ENCODE peak calls at places on chromosome 5, in ten cellular contexts. Y, K, U, I, H, O, C, A, Z and M are unnamed samples.
A peak's percentile ranks its signal among the peaks of the same experiment; 100 is the strongest.

GRCh38 chr5:38722918-38723317 is 122.9 kb upstream of the OSMR start:
- DNase-seq in K (no peak), I (no peak), A (no peak), H (no peak), Y (no peak), C (no peak), O (no peak), U (no peak), Z (no peak), M (no peak)

GRCh38 chr5:126370796-126371718 is 52.2 kb upstream of the GRAMD2B start:
- DNase-seq in U (no peak), C (peak; percentile 9), Z (no peak), Y (no peak), K (peak; percentile 78), H (no peak), A (peak; percentile 56), I (peak; percentile 71), O (no peak), M (no peak)

GRCh38 chr5:167730121-167730520 is 561.3 kb upstream of the WWC1 start:
- DNase-seq in K (peak; percentile 96), A (no peak), Z (no peak), O (no peak), H (no peak), U (no peak), C (no peak), I (peak; percentile 100), Y (no peak), M (no peak)

GRCh38 chr5:82387041-82387818 is 109.1 kb upstream of the RPS23 start:
- DNase-seq in Y (no peak), K (peak; percentile 18), Z (no peak), A (no peak), H (no peak), I (peak; percentile 97), O (no peak), C (peak; percentile 59), U (peak; percentile 77), M (no peak)

GRCh38 chr5:122924719-122925395 is 79.4 kb downstream of the SNX24 start:
- DNase-seq in Z (no peak), A (no peak), Y (no peak), O (no peak), H (no peak), I (no peak), C (no peak), K (no peak), U (no peak), M (no peak)

GRCh38 chr5:72818866-72819534 is 2.5 kb downstream of the TNPO1 start:
- DNase-seq in Z (peak; percentile 89), K (peak; percentile 48), U (peak; percentile 37), A (peak; percentile 77), H (peak; percentile 83), C (peak; percentile 67), I (no peak), O (peak; percentile 56), Y (peak; percentile 83), M (peak; percentile 89)

GRCh38 chr5:17151686-17152085 is 65.7 kb upstream of the BASP1 start:
- DNase-seq in C (no peak), Z (no peak), U (no peak), K (peak; percentile 40), Y (no peak), A (no peak), O (no peak), I (peak; percentile 36), H (no peak), M (no peak)

GRCh38 chr5:171055881-171056454 is 194.2 kb downstream of the RANBP17 start:
- DNase-seq in C (no peak), O (no peak), I (no peak), A (no peak), Z (no peak), H (no peak), U (no peak), Y (no peak), K (no peak), M (no peak)

GRCh38 chr5:1008451-1009358 is at the start of gene NKD2:
- DNase-seq in A (peak; percentile 20), O (peak; percentile 48), C (peak; percentile 93), Z (peak; percentile 77), K (no peak), U (no peak), Y (peak; percentile 75), I (no peak), H (peak; percentile 48), M (peak; percentile 92)

GRCh38 chr5:157485811-157486739 is 26.1 kb downstream of the NIPAL4 start:
- DNase-seq in A (no peak), U (no peak), K (no peak), I (no peak), O (no peak), Z (peak; percentile 88), C (no peak), Y (no peak), H (no peak), M (no peak)

GRCh38 chr5:128123936-128124335 is 40.4 kb downstream of the SLC12A2 start:
- DNase-seq in C (no peak), A (no peak), I (no peak), U (no peak), Y (no peak), Z (no peak), H (no peak), O (no peak), K (no peak), M (no peak)

GRCh38 chr5:159682623-159683022 is 233.7 kb upstream of the ADRA1B start:
- DNase-seq in C (no peak), A (no peak), Y (no peak), Z (no peak), I (no peak), O (no peak), K (no peak), U (peak; percentile 12), H (no peak), M (no peak)

GRCh38 chr5:159678800-159679392 is 237.4 kb upstream of the ADRA1B start:
- DNase-seq in C (no peak), O (no peak), K (no peak), A (no peak), U (no peak), Y (no peak), I (no peak), Z (no peak), H (no peak), M (no peak)

GRCh38 chr5:159680095-159680494 is 236.2 kb upstream of the ADRA1B start:
- DNase-seq in H (no peak), O (no peak), Z (no peak), I (no peak), Y (no peak), C (no peak), A (no peak), K (no peak), U (no peak), M (no peak)
- H3K9me3 ChIP-seq in H (peaks cover 8% of the 10 kb centered on the region), O (peaks cover 23% of the 10 kb centered on the region), Z (no peaks in the 10 kb centered on the region), I (peaks cover 6% of the 10 kb centered on the region), Y (peaks cover 6% of the 10 kb centered on the region), C (no peaks in the 10 kb centered on the region), A (no peaks in the 10 kb centered on the region), K (peaks cover 2% of the 10 kb centered on the region), U (peaks cover 4% of the 10 kb centered on the region), M (no peaks in the 10 kb centered on the region)

GRCh38 chr5:178057839-178058238 is 55.5 kb upstream of the N4BP3 start:
- DNase-seq in Z (no peak), I (no peak), C (no peak), K (no peak), Y (no peak), H (no peak), O (no peak), A (no peak), U (no peak), M (no peak)
- H3K9me3 ChIP-seq in Z (no peaks in the 10 kb centered on the region), I (no peaks in the 10 kb centered on the region), C (no peaks in the 10 kb centered on the region), K (no peaks in the 10 kb centered on the region), Y (no peaks in the 10 kb centered on the region), H (no peaks in the 10 kb centered on the region), O (no peaks in the 10 kb centered on the region), A (no peaks in the 10 kb centered on the region), U (no peaks in the 10 kb centered on the region), M (no peaks in the 10 kb centered on the region)

DNA sequence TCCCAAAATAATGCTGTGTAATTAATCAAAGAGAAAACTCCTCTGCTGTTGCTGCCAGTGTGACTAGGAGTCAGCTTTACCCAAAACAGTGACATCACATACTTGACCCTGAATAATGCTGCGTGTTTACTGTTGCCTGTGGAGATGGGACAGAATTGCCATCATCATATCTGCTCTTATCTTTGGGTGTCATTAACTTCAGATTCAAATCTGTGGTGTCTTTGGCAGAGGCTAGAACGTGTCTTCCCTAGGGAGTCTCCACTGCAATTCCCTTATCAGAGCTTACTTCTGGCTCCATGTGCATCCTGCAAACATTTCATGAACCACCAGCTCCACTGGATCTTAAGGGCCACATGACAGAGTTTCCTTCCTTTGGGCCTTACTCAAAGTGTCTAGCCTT is 88.9 kb upstream of the MRPS30 start:
- DNase-seq in H (no peak), Y (no peak), Z (no peak), O (no peak), C (no peak), U (no peak), A (no peak), K (no peak), I (no peak), M (no peak)
- H3K9me3 ChIP-seq in H (no peaks in the 10 kb centered on the region), Y (no peaks in the 10 kb centered on the region), Z (no peaks in the 10 kb centered on the region), O (no peaks in the 10 kb centered on the region), C (no peaks in the 10 kb centered on the region), U (no peaks in the 10 kb centered on the region), A (no peaks in the 10 kb centered on the region), K (no peaks in the 10 kb centered on the region), I (no peaks in the 10 kb centered on the region), M (no peaks in the 10 kb centered on the region)

GRCh38 chr5:176996780-176997179 is 9.8 kb downstream of the UIMC1 start:
- DNase-seq in Z (no peak), Y (no peak), U (no peak), H (no peak), K (no peak), A (no peak), C (no peak), I (peak; percentile 15), O (no peak), M (no peak)

GRCh38 chr5:176995896-176996767 is 10.4 kb downstream of the UIMC1 start:
- DNase-seq in Z (no peak), H (no peak), K (peak; percentile 79), C (no peak), I (peak; percentile 68), Y (no peak), A (no peak), U (no peak), O (no peak), M (no peak)

GRCh38 chr5:176998828-176999227 is 7.8 kb downstream of the UIMC1 start:
- DNase-seq in I (no peak), H (no peak), C (no peak), Y (no peak), A (no peak), U (no peak), K (no peak), O (no peak), Z (no peak), M (no peak)

GRCh38 chr5:176995122-176995490 is 11.5 kb downstream of the UIMC1 start:
- DNase-seq in Y (no peak), H (no peak), U (no peak), A (no peak), C (no peak), I (no peak), O (no peak), K (no peak), Z (no peak), M (no peak)

DNA sequence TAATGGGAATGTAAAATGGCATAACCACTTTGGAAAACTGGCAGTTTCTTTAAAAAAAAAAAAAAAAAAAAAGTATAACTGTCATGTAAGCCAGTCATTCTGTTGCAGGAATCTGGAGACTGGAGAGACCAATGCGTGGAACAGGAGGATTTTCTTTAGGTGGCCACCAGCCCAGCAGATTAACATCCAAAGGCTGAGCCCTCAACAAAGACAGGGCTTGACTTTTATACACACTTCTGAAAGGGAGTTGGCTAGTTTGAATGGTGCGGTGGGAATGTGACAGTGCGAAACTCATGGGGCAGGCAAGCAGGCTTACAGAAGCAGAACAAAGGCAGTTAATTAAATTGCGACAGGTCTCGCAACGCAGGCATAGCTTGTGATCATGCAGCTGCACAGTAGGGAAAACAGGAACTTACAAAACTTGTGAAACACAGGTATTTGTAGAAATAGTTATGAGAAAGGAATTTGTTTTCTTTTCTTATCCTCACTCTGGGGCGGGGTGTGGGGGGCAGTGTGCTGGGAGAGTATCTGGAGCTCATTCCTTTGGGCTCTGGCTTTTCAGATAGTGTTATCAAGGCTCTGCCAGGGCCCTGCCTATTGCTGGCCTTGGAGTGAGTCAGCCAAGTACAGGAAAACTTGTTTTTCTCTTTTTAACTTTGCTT is 12.0 kb downstream of the UIMC1 start:
- DNase-seq in C (no peak), Y (no peak), U (no peak), I (peak; percentile 89), A (no peak), H (peak; percentile 59), K (peak; percentile 60), O (no peak), Z (peak; percentile 83), M (peak; percentile 83)
- H3K9me3 ChIP-seq in C (no peaks in the 10 kb centered on the region), Y (no peaks in the 10 kb centered on the region), U (no peaks in the 10 kb centered on the region), I (no peaks in the 10 kb centered on the region), A (no peaks in the 10 kb centered on the region), H (peaks cover 10% of the 10 kb centered on the region), K (peaks cover 2% of the 10 kb centered on the region), O (no peaks in the 10 kb centered on the region), Z (no peaks in the 10 kb centered on the region), M (no peaks in the 10 kb centered on the region)